ENCODE peak calls at places on chromosomes 2 and 18, in ten cellular contexts. S, U, J, M, B, I, H, G, V and F are unnamed samples.

GRCh38 chr2:130261970-130262760 is 63.9 kb upstream of the TUBA3E start:
- DNase-seq in V (no peak), J (no peak), S (no peak), U (no peak), B (no peak), M (no peak), G (no peak), I (no peak), H (no peak), F (no peak)

GRCh38 chr18:64244571-64244970 is 95.7 kb upstream of the LINC00305 start:
- DNase-seq in G (no peak), V (no peak), M (no peak), B (peak), S (no peak), I (no peak), J (peak), U (no peak), H (no peak), F (no peak)

GRCh38 chr18:76958692-76959341 is 136.5 kb downstream of the ZNF236 start:
- DNase-seq in G (no peak), U (no peak), H (no peak), V (no peak), B (no peak), J (no peak), S (no peak), M (no peak), I (no peak), F (no peak)

GRCh38 chr2:229901819-229902218 is 20.0 kb downstream of the TRIP12 start:
- DNase-seq in B (no peak), M (no peak), V (no peak), S (no peak), G (no peak), I (no peak), J (no peak), U (no peak), H (no peak), F (no peak)

GRCh38 chr2:227766361-227766883 is 20.7 kb downstream of the SCYGR8 start:
- DNase-seq in H (peak), B (peak), S (peak), G (peak), U (peak), J (peak), M (peak), V (peak), I (peak), F (peak)

GRCh38 chr18:32470136-32470712 is 458 bp downstream of the GAREM1 start:
- DNase-seq in H (no peak), U (no peak), V (peak), G (peak), B (peak), I (peak), J (peak), S (no peak), M (no peak), F (peak)

GRCh38 chr2:159855153-159856140 is 57.4 kb upstream of the CD302 start:
- DNase-seq in U (peak), I (no peak), V (no peak), J (no peak), H (no peak), G (no peak), S (no peak), B (no peak), M (no peak), F (no peak)

GRCh38 chr2:39325966-39326365 is 82.2 kb upstream of the CDKL4 start:
- DNase-seq in S (no peak), V (no peak), B (no peak), G (no peak), U (no peak), I (no peak), H (no peak), M (no peak), J (no peak), F (no peak)